ENCODE peak calls at places on chromosomes 1 and 21, in five cellular contexts. C, J, D, A and V are unnamed samples.

GRCh38 chr1:19596065-19596718 is 47.9 kb upstream of the NBL1 start:
- DNase-seq in C (no peak), A (no peak), J (no peak), D (no peak), V (peak; percentile 14)

GRCh38 chr1:70966018-70966638 is 81.5 kb downstream of the PTGER3 start:
- DNase-seq in J (no peak), C (peak; percentile 20), A (peak; percentile 10), D (no peak), V (no peak)

GRCh38 chr1:157199421-157199755 is 61.2 kb upstream of the ETV3 start:
- DNase-seq in C (no peak), A (no peak), D (no peak), J (no peak), V (no peak)

GRCh38 chr1:196393742-196394141 is 214.5 kb downstream of the KCNT2 start:
- DNase-seq in C (no peak), J (no peak), A (no peak), D (no peak), V (no peak)

GRCh38 chr1:218339267-218339831 is 5.8 kb upstream of the TGFB2 start:
- DNase-seq in D (no peak), A (peak; percentile 19), C (peak; percentile 35), J (no peak), V (no peak)

GRCh38 chr1:147717706-147718097 is 42.7 kb downstream of the GJA5 start:
- DNase-seq in A (no peak), C (no peak), D (no peak), J (no peak), V (no peak)

GRCh38 chr1:226710501-226710900 is 28.6 kb downstream of the ITPKB start:
- DNase-seq in A (no peak), C (no peak), D (no peak), J (no peak), V (no peak)

GRCh38 chr1:228833911-228834631 is 98.8 kb downstream of the RHOU start:
- DNase-seq in D (no peak), C (no peak), J (no peak), A (no peak), V (no peak)

GRCh38 chr1:221601166-221601565 is 140.7 kb downstream of the DUSP10 start:
- DNase-seq in J (no peak), D (no peak), C (no peak), A (no peak), V (no peak)

GRCh38 chr1:184954232-184954995 is 19.9 kb downstream of the NIBAN1 start:
- DNase-seq in A (no peak), C (no peak), D (no peak), J (no peak), V (no peak)

GRCh38 chr1:116377564-116378529 is 4.8 kb downstream of the ATP1A1 start:
- DNase-seq in D (no peak), J (peak; percentile 96), C (no peak), A (peak; percentile 79), V (no peak)

GRCh38 chr1:101288491-101288944 is 51.7 kb downstream of the S1PR1 start:
- DNase-seq in D (no peak), C (peak; percentile 68), J (peak; percentile 69), A (peak; percentile 88), V (peak; percentile 56)

GRCh38 chr1:31955917-31956736 is 18.0 kb upstream of the PTP4A2 start:
- DNase-seq in D (no peak), J (peak; percentile 91), A (peak; percentile 70), C (peak; percentile 81), V (peak; percentile 40)

GRCh38 chr1:169133801-169134558 is 27.5 kb downstream of the ATP1B1 start:
- DNase-seq in D (no peak), J (no peak), C (no peak), A (no peak), V (no peak)

GRCh38 chr1:76074321-76075187 is at the start of gene ST6GALNAC3:
- DNase-seq in D (peak; percentile 83), J (no peak), A (peak; percentile 7), C (peak; percentile 92), V (peak; percentile 81)

GRCh38 chr1:155069551-155070391 is 6.2 kb downstream of the EFNA4 start:
- DNase-seq in D (no peak), A (no peak), C (peak; percentile 34), J (no peak), V (no peak)

GRCh38 chr1:18666317-18666920 is 35.8 kb downstream of the PAX7 start:
- DNase-seq in D (no peak), C (no peak), J (no peak), A (no peak), V (no peak)

GRCh38 chr1:231318568-231318967 is 19.1 kb downstream of the EXOC8 start:
- DNase-seq in J (no peak), D (no peak), A (no peak), C (no peak), V (no peak)

GRCh38 chr1:19863804-19864203 is 18.4 kb upstream of the OTUD3 start:
- DNase-seq in J (no peak), A (no peak), C (no peak), D (no peak), V (no peak)

GRCh38 chr1:6207921-6208320 is 2.0 kb downstream of the RNF207 start:
- DNase-seq in J (no peak), C (no peak), A (no peak), D (no peak), V (no peak)

GRCh38 chr1:31101147-31101502 is 35.6 kb upstream of the PUM1 start:
- DNase-seq in C (peak; percentile 77), J (no peak), A (peak; percentile 33), D (no peak), V (no peak)

GRCh38 chr1:156912861-156913808 is 7.3 kb upstream of the LRRC71 start:
- DNase-seq in J (no peak), C (peak; percentile 67), D (peak; percentile 75), A (no peak), V (peak; percentile 58)

GRCh38 chr1:87783315-87783714 is 454.6 kb downstream of the LMO4 start:
- DNase-seq in D (no peak), J (no peak), C (no peak), A (no peak), V (no peak)

GRCh38 chr1:87781589-87781988 is 452.9 kb downstream of the LMO4 start:
- DNase-seq in C (no peak), D (no peak), A (no peak), J (no peak), V (no peak)

DNA sequence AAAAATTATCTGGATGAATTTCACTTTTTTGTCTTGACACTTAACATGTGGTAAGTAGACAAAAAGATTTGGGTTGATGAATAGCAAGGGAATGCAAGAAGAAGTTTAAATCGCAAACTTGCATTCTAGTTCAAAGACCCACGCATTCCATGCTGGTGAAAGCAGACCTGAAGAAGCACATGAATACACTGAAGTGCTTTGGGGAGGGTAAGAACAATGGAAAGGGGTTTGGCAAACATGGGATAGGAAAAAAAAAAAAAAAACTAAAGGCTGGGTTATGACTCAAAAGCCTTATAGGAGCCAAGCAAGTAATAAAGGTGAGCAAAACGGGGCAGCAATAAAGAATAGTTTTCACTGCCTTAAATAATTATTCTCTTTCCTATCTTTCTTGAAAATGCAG is 450.2 kb downstream of the LMO4 start:
- DNase-seq in J (no peak), A (no peak), C (no peak), D (no peak), V (no peak)
- TF ChIP-seq ATF2 in J (no peak), A (no peak), C (no peak), D (no peak), V (no peak)

DNA sequence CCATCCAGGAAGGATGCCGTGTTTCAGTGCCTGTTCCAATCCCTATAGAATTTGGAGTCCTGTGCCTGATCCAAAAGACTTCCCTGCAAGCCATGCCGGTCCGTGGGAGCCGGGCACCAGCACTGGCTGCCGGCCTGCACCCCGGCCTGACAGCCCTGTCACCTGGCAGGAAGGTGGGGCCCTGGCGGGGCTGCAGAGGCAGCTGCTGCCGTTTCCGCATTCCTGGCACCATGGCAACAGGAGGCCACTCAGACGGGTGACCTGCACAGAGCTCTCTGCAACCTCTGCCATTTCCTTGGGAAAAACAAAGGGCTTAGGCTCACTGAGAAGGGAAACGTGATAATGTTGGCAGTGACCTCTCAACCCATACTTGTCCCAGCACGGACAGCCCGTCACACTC is 63.2 kb upstream of the TMEM51 start:
- DNase-seq in J (no peak), C (no peak), A (peak; percentile 64), D (peak; percentile 80), V (peak; percentile 81)
- TF ChIP-seq CREB1 in J (no peak), C (no peak), A (no peak), D (no peak), V (no peak)

DNA sequence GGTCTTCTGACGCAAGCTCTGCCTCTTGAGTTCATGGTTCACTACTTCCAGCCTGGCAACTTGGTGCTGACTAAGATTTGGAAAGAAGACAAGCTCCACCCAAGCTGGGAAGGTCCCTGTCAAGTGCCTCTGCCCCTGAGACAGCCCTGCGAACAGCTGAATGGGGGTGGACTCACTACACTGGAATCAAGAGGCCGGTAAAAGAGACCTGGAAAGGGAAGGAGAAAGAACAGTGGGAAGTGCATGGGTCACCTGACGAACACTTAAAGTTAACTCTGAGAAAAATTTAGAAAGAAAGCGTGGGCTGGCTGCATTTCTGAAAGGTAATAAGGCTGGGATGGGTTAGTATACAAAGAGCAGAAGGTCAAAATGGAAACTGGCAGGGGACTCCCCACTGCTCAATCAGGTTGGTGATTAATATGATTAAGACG is 26.1 kb upstream of the ZNF496 start:
- DNase-seq in D (no peak), A (no peak), C (no peak), J (peak; percentile 77), V (no peak)
- TF ChIP-seq ATF2 in D (no peak), A (no peak), C (no peak), J (peak; percentile 61), V (no peak)

DNA sequence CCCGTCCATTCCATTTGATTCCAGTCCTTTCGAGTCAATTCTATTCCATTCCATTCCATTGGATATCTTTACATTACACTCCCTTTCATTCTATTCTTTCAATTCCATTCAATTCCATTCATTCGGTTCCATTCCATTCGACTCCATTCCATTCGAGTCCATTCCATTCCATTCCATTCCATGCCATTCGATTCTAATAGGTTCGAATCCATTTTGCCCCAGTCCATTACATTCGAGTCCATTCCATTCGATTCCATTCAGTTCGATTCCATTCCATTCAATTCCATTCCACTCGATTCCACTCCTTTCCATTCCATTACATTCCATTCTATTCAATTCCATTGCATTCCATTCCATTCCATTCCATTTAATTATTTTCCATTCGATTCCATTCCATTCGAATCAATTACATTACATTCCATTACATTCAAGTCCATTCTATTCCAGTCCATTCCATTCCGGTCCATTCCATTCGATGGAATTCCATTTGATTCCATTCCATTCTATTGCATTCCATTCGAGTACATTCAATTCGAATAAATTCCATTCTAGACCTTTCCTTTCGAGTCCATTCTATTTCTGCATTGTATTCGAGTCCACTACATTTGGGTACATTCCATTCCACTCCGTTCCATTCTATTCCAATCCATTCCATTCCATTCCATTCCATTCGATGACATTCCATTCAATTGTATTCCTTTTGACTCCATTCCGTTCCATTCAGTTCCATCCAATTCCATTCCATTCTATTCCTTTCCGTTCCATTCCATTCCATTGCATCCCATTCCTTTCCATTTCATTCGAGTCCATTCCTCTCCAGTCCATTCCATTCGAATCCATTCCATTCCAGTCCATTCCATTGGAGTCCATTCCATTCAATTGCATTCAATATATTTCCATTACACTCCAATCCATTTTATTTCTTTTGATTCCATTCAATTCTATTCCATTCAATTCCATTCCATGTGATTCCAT is 2604.8 kb upstream of the TPTE start:
- DNase-seq in A (no peak), J (no peak), C (no peak), D (no peak), V (no peak)
- TF ChIP-seq CREB1 in A (no peak), J (no peak), C (no peak), D (no peak), V (no peak)

DNA sequence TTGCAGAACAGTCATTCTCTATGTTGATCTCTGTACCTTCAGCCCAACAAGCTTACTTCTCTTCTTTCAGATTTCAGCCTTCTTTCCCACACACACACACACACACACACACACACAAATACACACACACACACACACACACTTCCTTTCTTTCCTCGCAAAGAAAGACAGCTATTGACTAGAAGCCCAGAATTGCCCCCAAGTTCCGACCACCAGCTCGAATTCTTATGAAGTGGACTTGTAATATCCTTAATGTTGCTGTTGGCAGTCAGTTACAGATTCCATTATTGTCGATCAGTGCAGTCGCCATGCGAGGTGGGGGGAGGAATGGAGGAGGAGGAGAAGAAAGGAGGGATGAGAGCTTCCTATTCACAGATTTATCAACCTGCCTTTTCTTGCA is 125.5 kb downstream of the CLEC20A start:
- DNase-seq in C (no peak), A (no peak), D (no peak), J (no peak), V (no peak)
- TF ChIP-seq ATF2 in C (no peak), A (no peak), D (no peak), J (no peak), V (no peak)